ENCODE peak calls at places on chromosomes 7 and 10, in nine cellular contexts. R is activated CD8-positive, alpha-beta memory T cell treated with anti-CD3 and anti-CD28 coated beads for 48 hours; B is myocyte; V is G401; K is stimulated activated CD4-positive, alpha-beta T cell treated with anti-CD3 and anti-CD28 coated beads, TNF-alpha, amount 100 ng/mL, for 48 hours; W is globus pallidus; F is esophagus squamous epithelium; P is posterior vena cava; N is left colon. A is an unnamed sample.

GRCh38 chr10:71995880-71996597 is 31.8 kb downstream of the CHST3 start:
- DNase-seq in R (no peak), B (peak), V (no peak), K (no peak), W (no peak), F (no peak), P (no peak), N (no peak), A (no peak)

GRCh38 chr10:119737827-119738226 is 12.0 kb downstream of the INPP5F start:
- DNase-seq in R (no peak), B (peak), V (no peak), K (no peak), W (no peak), F (no peak), P (no peak), N (no peak), A (no peak)

GRCh38 chr7:73507556-73507955 is 14.5 kb downstream of the BAZ1B start:
- DNase-seq in R (no peak), B (no peak), V (no peak), K (no peak), W (no peak), F (no peak), P (no peak), N (no peak), A (no peak)

GRCh38 chr10:90743291-90743690 is 114.5 kb downstream of the HTR7 start:
- DNase-seq in R (no peak), B (peak), V (no peak), K (no peak), W (no peak), F (no peak), P (no peak), N (no peak), A (no peak)

GRCh38 chr7:7918736-7919448 is 49.7 kb upstream of the GLCCI1 start:
- DNase-seq in R (no peak), B (no peak), V (no peak), K (no peak), W (no peak), F (no peak), P (no peak), N (no peak), A (no peak)

GRCh38 chr10:71806706-71807556 is 33.6 kb upstream of the VSIR start:
- DNase-seq in R (no peak), B (no peak), V (no peak), K (no peak), W (no peak), F (no peak), P (peak), N (no peak), A (no peak)

GRCh38 chr10:43573250-43574034 is 974 bp downstream of the ZNF239 start:
- DNase-seq in R (no peak), B (no peak), V (peak), K (peak), W (no peak), F (no peak), P (no peak), N (no peak), A (no peak)

GRCh38 chr7:77944183-77945182 is 145.9 kb downstream of the PHTF2 start:
- DNase-seq in R (no peak), B (no peak), V (no peak), K (no peak), W (no peak), F (no peak), P (no peak), N (no peak), A (no peak)

GRCh38 chr7:134737561-134738353 is 41.7 kb upstream of the CALD1 start:
- DNase-seq in R (no peak), B (peak), V (no peak), K (peak), W (no peak), F (no peak), P (no peak), N (no peak), A (no peak)

GRCh38 chr7:105246195-105247078 is 142.3 kb downstream of the SRPK2 start:
- DNase-seq in R (no peak), B (no peak), V (no peak), K (no peak), W (no peak), F (no peak), P (no peak), N (no peak), A (no peak)

GRCh38 chr10:86710987-86711236 is 42.6 kb downstream of the LDB3 start:
- DNase-seq in R (no peak), B (no peak), V (no peak), K (no peak), W (no peak), F (no peak), P (no peak), N (no peak), A (no peak)

GRCh38 chr10:103281753-103282152 is 4.8 kb downstream of the INA start:
- DNase-seq in R (no peak), B (peak), V (peak), K (no peak), W (peak), F (no peak), P (no peak), N (no peak), A (no peak)

GRCh38 chr10:5078781-5079180 is 15.4 kb upstream of the AKR1C3 start:
- DNase-seq in R (no peak), B (no peak), V (no peak), K (no peak), W (no peak), F (no peak), P (no peak), N (no peak), A (no peak)